ENCODE peak calls at places on chromosomes 7 and 10, in seven cellular contexts. Q is right lobe of liver, L is stomach, Y is uterus, W is OCI-LY7, B is sigmoid colon, H is tibial artery. O is an unnamed sample.

GRCh38 chr10:48964038-48964437 is 24.4 kb upstream of the LRRC18 start:
- DNase-seq in B (no peak), W (no peak), H (no peak), Q (no peak), Y (no peak), L (no peak), O (no peak)

GRCh38 chr7:155448632-155449007 is 9.3 kb upstream of the EN2 start:
- DNase-seq in W (no peak), Q (no peak), B (no peak), H (no peak), L (no peak), Y (no peak), O (no peak)

GRCh38 chr7:23261843-23262452 is 15.4 kb downstream of the GPNMB start:
- DNase-seq in B (peak; percentile 77), Y (peak; percentile 55), L (peak; percentile 50), H (peak; percentile 43), Q (peak; percentile 51), W (peak; percentile 76), O (peak; percentile 60)

GRCh38 chr10:91420868-91421267 is 10.7 kb downstream of the HECTD2 start:
- DNase-seq in B (no peak), L (no peak), Y (no peak), Q (no peak), H (no peak), W (no peak), O (no peak)

GRCh38 chr7:25714013-25714412 is 438.0 kb upstream of the NFE2L3 start:
- DNase-seq in H (no peak), Y (no peak), B (no peak), W (no peak), Q (no peak), L (no peak), O (no peak)

GRCh38 chr7:1176891-1177373 is 16.9 kb upstream of the ZFAND2A start:
- DNase-seq in Y (no peak), W (peak; percentile 83), H (peak; percentile 45), B (no peak), L (peak; percentile 81), Q (peak; percentile 64), O (peak; percentile 53)

GRCh38 chr7:148485618-148486017 is 104.9 kb upstream of the C7orf33 start:
- DNase-seq in H (no peak), B (no peak), W (no peak), L (no peak), Q (no peak), Y (no peak), O (no peak)

GRCh38 chr7:55198634-55199366 is 166.3 kb upstream of the LANCL2 start:
- DNase-seq in L (no peak), B (no peak), Y (no peak), Q (no peak), H (no peak), W (no peak), O (no peak)

GRCh38 chr10:69681436-69681835 is 51.4 kb downstream of the FAM241B start:
- DNase-seq in H (no peak), Y (no peak), Q (no peak), B (peak; percentile 27), L (no peak), W (no peak), O (no peak)

GRCh38 chr7:118109607-118110006 is 74.4 kb upstream of the LSM8 start:
- DNase-seq in Q (no peak), L (no peak), B (no peak), W (no peak), H (no peak), Y (no peak), O (no peak)

GRCh38 chr7:123783820-123784219 is 35.0 kb upstream of the WASL start:
- DNase-seq in Y (no peak), H (no peak), W (no peak), B (no peak), Q (no peak), L (no peak), O (no peak)

GRCh38 chr10:485776-486572 is 203.5 kb downstream of the DIP2C start:
- DNase-seq in Y (peak; percentile 50), W (no peak), Q (no peak), H (no peak), L (peak; percentile 23), B (peak; percentile 86), O (no peak)

GRCh38 chr10:70586348-70586930 is 16.1 kb downstream of the PRF1 start:
- DNase-seq in L (no peak), Q (no peak), H (peak; percentile 7), B (no peak), Y (no peak), W (no peak), O (no peak)

GRCh38 chr7:114921636-114922150 is at the start of gene MDFIC:
- DNase-seq in L (no peak), Y (peak; percentile 23), H (no peak), B (no peak), Q (peak; percentile 65), W (no peak), O (no peak)

GRCh38 chr7:150507947-150508602 is 6.6 kb upstream of the GIMAP7 start:
- DNase-seq in L (no peak), B (no peak), H (no peak), Q (no peak), W (no peak), Y (no peak), O (no peak)

GRCh38 chr7:16951483-16952080 is 69.8 kb upstream of the AGR3 start:
- DNase-seq in W (no peak), Q (no peak), L (no peak), Y (no peak), B (no peak), H (no peak), O (no peak)

GRCh38 chr7:27424749-27425148 is 182.1 kb downstream of the EVX1 start:
- DNase-seq in H (no peak), B (no peak), Q (no peak), Y (no peak), W (no peak), L (no peak), O (no peak)

GRCh38 chr10:84337199-84337598 is 8.8 kb downstream of the CCSER2 start:
- DNase-seq in B (no peak), H (no peak), L (no peak), Q (no peak), W (no peak), Y (no peak), O (no peak)

GRCh38 chr7:50681451-50682045 is 101.1 kb downstream of the GRB10 start:
- DNase-seq in L (no peak), H (no peak), Y (no peak), B (no peak), Q (no peak), W (no peak), O (no peak)

GRCh38 chr10:46523881-46524470 is 32.5 kb downstream of the GPRIN2 start:
- DNase-seq in B (peak; percentile 66), H (peak; percentile 20), Y (peak; percentile 13), Q (peak; percentile 37), L (peak; percentile 28), W (no peak), O (peak; percentile 29)

GRCh38 chr7:122430710-122431109 is 126.2 kb upstream of the FEZF1 start:
- DNase-seq in H (no peak), W (no peak), Q (no peak), Y (no peak), L (no peak), B (no peak), O (no peak)

GRCh38 chr10:118311505-118311904 is 30.6 kb downstream of the FAM204A start:
- DNase-seq in H (no peak), B (no peak), Q (no peak), L (no peak), Y (no peak), W (no peak), O (no peak)

GRCh38 chr7:30353532-30353931 is 69.1 kb downstream of the ZNRF2 start:
- DNase-seq in Y (no peak), Q (no peak), W (no peak), L (no peak), H (no peak), B (no peak), O (no peak)

GRCh38 chr7:139393621-139394215 is 34.0 kb downstream of the LUC7L2 start:
- DNase-seq in Q (no peak), W (no peak), H (no peak), B (no peak), L (no peak), Y (no peak), O (no peak)

DNA sequence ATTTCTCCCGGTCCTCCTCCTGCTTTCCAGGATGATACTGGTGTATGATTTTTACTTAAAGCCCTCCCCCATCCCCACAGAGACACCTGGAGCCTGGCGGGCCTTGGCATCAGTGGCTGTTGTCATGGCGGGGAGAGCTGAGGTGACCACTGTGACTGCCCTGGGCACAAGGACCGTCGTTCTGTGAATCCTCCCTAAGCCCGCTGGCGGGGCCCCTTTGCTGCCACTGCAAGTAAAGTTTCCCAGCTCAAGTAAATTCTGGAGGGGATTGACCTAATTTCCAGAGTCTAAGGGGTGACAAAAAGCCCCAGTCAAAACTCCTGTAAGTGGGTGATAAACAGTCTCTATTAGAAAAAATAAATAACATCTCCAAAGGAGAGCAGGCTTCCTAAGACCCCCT is 393.2 kb upstream of the PODXL start:
- DNase-seq in Q (no peak), L (no peak), H (no peak), W (no peak), B (no peak), Y (no peak), O (no peak)
- H3K27ac ChIP-seq in Q (no peak overlapping the region), L (peak overlapping the region; percentile 57), H (peak overlapping the region; percentile 38), W (no peak overlapping the region), B (no peak overlapping the region), Y (no peak overlapping the region), O (peak overlapping the region; percentile 69)

GRCh38 chr10:4174197-4174596 is 389.2 kb upstream of the KLF6 start:
- DNase-seq in L (no peak), Q (no peak), H (no peak), B (no peak), W (no peak), Y (no peak), O (no peak)
- TF ChIP-seq CTCF in L (no peak), Q (no peak), H (no peak), B (no peak), W (no peak), Y (no peak), O (no peak)

GRCh38 chr7:44799939-44800338 is 3.5 kb downstream of the PPIA start:
- DNase-seq in Q (no peak), Y (no peak), H (no peak), L (no peak), W (no peak), B (no peak), O (no peak)
- H3K27ac ChIP-seq in Q (no peak overlapping the region), Y (no peak overlapping the region), H (no peak overlapping the region), L (no peak overlapping the region), W (no peak overlapping the region), B (no peak overlapping the region), O (no peak overlapping the region)

DNA sequence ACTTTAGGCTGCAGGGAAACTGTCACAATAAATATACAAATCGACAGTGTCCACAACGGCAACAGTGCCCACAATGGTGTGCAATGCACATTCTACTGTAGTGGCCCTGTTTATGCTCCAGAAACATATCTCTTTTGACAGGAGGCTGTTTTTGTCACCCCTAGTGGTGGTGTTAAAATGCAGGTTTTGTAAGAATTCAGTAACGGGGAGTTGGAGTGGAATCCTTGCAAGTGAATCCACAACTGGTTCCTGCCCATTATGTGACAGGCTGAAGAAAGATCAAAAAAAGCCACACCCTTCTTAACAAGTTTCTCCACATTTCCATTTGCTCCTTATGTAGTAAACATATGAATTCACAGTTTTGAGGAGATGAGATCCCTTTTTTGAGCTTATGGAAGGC is 58.5 kb downstream of the BEND7 start:
- DNase-seq in W (no peak), Q (no peak), H (no peak), L (no peak), B (no peak), Y (no peak), O (no peak)
- TF ChIP-seq CTCF in W (peak; percentile 52), Q (no peak), H (no peak), L (no peak), B (no peak), Y (no peak), O (no peak)